ENCODE peak calls at places on chromosomes 12 and 14, in nine cellular contexts. D, N, P, I, R, H, U, F and K are unnamed samples.

GRCh38 chr14:78157855-78158436 is 12.2 kb upstream of the NRXN3 start:
- DNase-seq in U (no peak), H (no peak), I (no peak), F (peak), P (no peak), N (peak), D (peak), R (peak), K (peak)

GRCh38 chr14:103693514-103693913 is 21.7 kb downstream of the XRCC3 start:
- DNase-seq in D (no peak), R (no peak), H (no peak), I (no peak), P (no peak), U (no peak), F (no peak), N (no peak), K (no peak)

GRCh38 chr14:32075636-32076277 is 1.3 kb upstream of the ARHGAP5 start:
- DNase-seq in P (no peak), D (peak), U (no peak), I (no peak), H (no peak), R (peak), N (peak), F (peak), K (peak)

GRCh38 chr12:30996752-30997151 is 70.2 kb downstream of the TSPAN11 start:
- DNase-seq in R (no peak), P (no peak), D (no peak), U (no peak), I (no peak), F (no peak), H (no peak), N (no peak), K (no peak)

GRCh38 chr12:115960868-115961802 is 316.4 kb downstream of the MED13L start:
- DNase-seq in P (no peak), D (no peak), U (no peak), N (no peak), I (no peak), F (no peak), H (no peak), R (no peak), K (no peak)

GRCh38 chr14:68368850-68369249 is 424.0 kb downstream of the ZFP36L1 start:
- DNase-seq in D (no peak), R (no peak), P (no peak), N (no peak), I (no peak), H (no peak), F (no peak), U (no peak), K (no peak)

GRCh38 chr12:13210543-13211190 is 14.1 kb downstream of the EMP1 start:
- DNase-seq in H (no peak), U (no peak), N (no peak), R (no peak), F (no peak), P (no peak), D (no peak), I (no peak), K (no peak)

GRCh38 chr14:64758711-64759554 is 54.7 kb downstream of the PLEKHG3 start:
- DNase-seq in R (no peak), U (no peak), F (peak), D (no peak), P (peak), N (no peak), I (no peak), H (no peak), K (no peak)

GRCh38 chr12:32549675-32550079 is 129.4 kb upstream of the DNM1L start:
- DNase-seq in D (peak), R (no peak), H (no peak), F (peak), U (no peak), I (no peak), N (no peak), P (no peak), K (peak)

GRCh38 chr14:60349663-60350365 is 100.8 kb downstream of the PPM1A start:
- DNase-seq in U (peak), I (no peak), P (peak), H (no peak), R (no peak), F (peak), D (peak), N (peak), K (peak)

GRCh38 chr14:52253503-52253902 is 14.0 kb upstream of the PTGDR start:
- DNase-seq in P (no peak), H (no peak), U (no peak), I (no peak), N (peak), R (no peak), F (peak), D (no peak), K (peak)

GRCh38 chr14:104893435-104894207 is 28.6 kb downstream of the CEP170B start:
- DNase-seq in H (no peak), U (no peak), P (no peak), D (no peak), F (no peak), I (no peak), N (peak), R (no peak), K (no peak)

GRCh38 chr14:21227981-21228380 is 41.3 kb downstream of the HNRNPC start:
- DNase-seq in N (no peak), F (no peak), U (no peak), I (no peak), R (no peak), H (no peak), D (no peak), P (no peak), K (no peak)

GRCh38 chr14:68499451-68499850 is 293.4 kb downstream of the ZFP36L1 start:
- DNase-seq in U (no peak), D (no peak), R (no peak), N (no peak), F (no peak), I (no peak), P (no peak), H (no peak), K (no peak)

GRCh38 chr12:129610601-129611120 is 293.2 kb downstream of the TMEM132D start:
- DNase-seq in H (no peak), F (no peak), D (no peak), U (no peak), I (no peak), N (no peak), P (peak), R (no peak), K (no peak)